ENCODE peak calls at places on chromosomes 12 and 14, in four cellular contexts. Z is H1, B is GM12878, R is HepG2. V is an unnamed sample.

GRCh38 chr14:105375635-105376057 is 22.7 kb upstream of the TEX22 start:
- DNase-seq in R (no peak), B (no peak), Z (no peak), V (no peak)

GRCh38 chr14:52878946-52879345 is 71.9 kb downstream of the FERMT2 start:
- DNase-seq in R (no peak), Z (no peak), B (no peak), V (no peak)

GRCh38 chr12:40192704-40193255 is 32.0 kb upstream of the LRRK2 start:
- DNase-seq in Z (no peak), R (no peak), B (peak), V (no peak)

GRCh38 chr14:99691111-99691885 is 7.2 kb downstream of the CYP46A1 start:
- DNase-seq in Z (peak), B (no peak), R (no peak), V (no peak)

GRCh38 chr12:109542014-109542413 is 31.3 kb downstream of the MMAB start:
- DNase-seq in Z (no peak), R (no peak), B (no peak), V (no peak)

GRCh38 chr14:22558221-22558913 is 30.7 kb downstream of the DAD1 start:
- DNase-seq in Z (peak), R (peak), B (no peak), V (no peak)

GRCh38 chr12:91326043-91327027 is 143.7 kb upstream of the DCN start:
- DNase-seq in R (peak), Z (peak), B (no peak), V (peak)

GRCh38 chr12:52156757-52157565 is 34.9 kb downstream of the KRT80 start:
- DNase-seq in R (peak), Z (peak), B (no peak), V (peak)

GRCh38 chr14:106691601-106692291 is 1165.4 kb downstream of the TMEM121 start:
- DNase-seq in Z (peak), R (peak), B (peak), V (no peak)

GRCh38 chr12:124646385-124647230 is 79.2 kb upstream of the NCOR2 start:
- DNase-seq in B (peak), Z (peak), R (no peak), V (no peak)

GRCh38 chr14:47148686-47149085 is 497.1 kb upstream of the RPL10L start:
- DNase-seq in R (no peak), B (no peak), Z (no peak), V (no peak)

GRCh38 chr14:47154276-47154797 is 502.8 kb upstream of the RPL10L start:
- DNase-seq in B (no peak), R (no peak), Z (no peak), V (no peak)

GRCh38 chr14:47149326-47149725 is 497.7 kb upstream of the RPL10L start:
- DNase-seq in B (no peak), R (no peak), Z (no peak), V (no peak)

GRCh38 chr14:47155395-47155794 is 503.8 kb upstream of the RPL10L start:
- DNase-seq in Z (no peak), B (no peak), R (no peak), V (no peak)

DNA sequence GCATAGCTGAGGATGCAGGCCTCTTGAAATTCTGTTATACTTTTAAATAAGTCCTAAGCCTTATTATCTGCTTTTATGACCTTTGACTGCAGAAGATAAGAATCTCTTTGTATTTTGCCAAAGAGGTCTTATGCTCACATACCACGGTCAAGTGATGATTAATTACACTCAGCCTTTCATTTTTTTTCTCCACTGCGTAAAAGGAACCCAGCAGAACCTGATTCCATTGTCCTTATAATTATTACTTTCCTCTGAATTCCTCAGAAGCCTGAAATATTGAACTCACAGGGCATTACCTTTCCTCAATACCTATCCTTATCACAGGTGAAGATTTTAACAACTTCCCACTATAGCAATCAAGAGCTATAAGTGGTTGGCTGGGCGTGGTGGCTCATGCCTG is 498.7 kb upstream of the RPL10L start:
- DNase-seq in B (no peak), R (no peak), Z (no peak), V (no peak)
- TF ChIP-seq SUZ12 in B (no peak), R (no peak), Z (no peak), V (no peak)

GRCh38 chr12:119700078-119700477 is 32.1 kb downstream of the PRKAB1 start:
- DNase-seq in B (no peak), Z (no peak), R (no peak), V (no peak)

GRCh38 chr12:119699199-119699765 is 31.3 kb downstream of the PRKAB1 start:
- DNase-seq in Z (no peak), R (no peak), B (no peak), V (no peak)

GRCh38 chr12:119695034-119695433 is 27.1 kb downstream of the PRKAB1 start:
- DNase-seq in B (no peak), R (peak), Z (peak), V (no peak)

GRCh38 chr12:119694111-119694510 is 26.2 kb downstream of the PRKAB1 start:
- DNase-seq in B (no peak), Z (no peak), R (no peak), V (no peak)

DNA sequence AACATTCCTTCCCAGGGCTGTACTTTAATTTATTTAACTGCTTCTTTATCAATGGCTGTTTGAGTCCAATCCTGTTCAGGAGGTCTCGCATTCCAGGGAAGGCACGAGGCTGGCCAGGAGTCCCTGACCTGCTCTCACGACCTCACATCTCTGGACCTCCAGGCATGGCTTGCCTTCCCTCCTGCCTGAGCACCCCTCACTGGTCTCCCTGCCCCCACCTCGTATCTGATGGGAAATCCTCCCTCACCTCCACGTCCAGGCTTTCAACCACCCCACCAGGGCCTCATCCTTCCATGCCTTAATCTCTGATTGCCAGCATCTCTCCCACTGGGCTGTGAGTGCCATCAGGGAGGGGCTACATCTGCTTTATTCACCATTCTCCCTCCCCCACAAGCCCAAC is 29.0 kb downstream of the PRKAB1 start:
- DNase-seq in B (no peak), R (no peak), Z (no peak), V (no peak)
- TF ChIP-seq YY1 in B (no peak), R (no peak), Z (no peak), V (no peak)

DNA sequence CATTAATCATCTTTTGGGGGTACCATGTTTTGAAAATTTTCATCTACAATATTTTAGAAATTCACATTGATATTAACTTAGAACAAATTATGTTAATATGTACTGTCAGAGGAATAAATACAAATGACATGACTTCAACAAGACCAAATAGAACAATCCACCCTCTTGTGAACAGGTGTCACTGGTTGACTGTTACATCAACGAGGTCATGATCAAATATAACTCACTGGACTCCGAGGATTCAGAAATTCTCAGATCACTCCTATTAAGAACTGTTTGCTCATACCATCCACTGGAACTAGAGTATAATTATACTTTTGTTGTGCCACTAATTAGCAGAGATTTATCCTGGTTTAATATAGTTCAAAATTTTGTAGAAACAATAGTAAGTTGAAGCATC is 318.8 kb downstream of the PRKD1 start:
- DNase-seq in B (no peak), R (no peak), Z (no peak), V (no peak)
- TF ChIP-seq SUZ12 in B (no peak), R (no peak), Z (no peak), V (no peak)

GRCh38 chr12:4996714-4997113 is 47.0 kb upstream of the KCNA5 start:
- DNase-seq in R (no peak), Z (no peak), B (no peak), V (no peak)
- TF ChIP-seq YY1 in R (no peak), Z (no peak), B (no peak), V (no peak)

DNA sequence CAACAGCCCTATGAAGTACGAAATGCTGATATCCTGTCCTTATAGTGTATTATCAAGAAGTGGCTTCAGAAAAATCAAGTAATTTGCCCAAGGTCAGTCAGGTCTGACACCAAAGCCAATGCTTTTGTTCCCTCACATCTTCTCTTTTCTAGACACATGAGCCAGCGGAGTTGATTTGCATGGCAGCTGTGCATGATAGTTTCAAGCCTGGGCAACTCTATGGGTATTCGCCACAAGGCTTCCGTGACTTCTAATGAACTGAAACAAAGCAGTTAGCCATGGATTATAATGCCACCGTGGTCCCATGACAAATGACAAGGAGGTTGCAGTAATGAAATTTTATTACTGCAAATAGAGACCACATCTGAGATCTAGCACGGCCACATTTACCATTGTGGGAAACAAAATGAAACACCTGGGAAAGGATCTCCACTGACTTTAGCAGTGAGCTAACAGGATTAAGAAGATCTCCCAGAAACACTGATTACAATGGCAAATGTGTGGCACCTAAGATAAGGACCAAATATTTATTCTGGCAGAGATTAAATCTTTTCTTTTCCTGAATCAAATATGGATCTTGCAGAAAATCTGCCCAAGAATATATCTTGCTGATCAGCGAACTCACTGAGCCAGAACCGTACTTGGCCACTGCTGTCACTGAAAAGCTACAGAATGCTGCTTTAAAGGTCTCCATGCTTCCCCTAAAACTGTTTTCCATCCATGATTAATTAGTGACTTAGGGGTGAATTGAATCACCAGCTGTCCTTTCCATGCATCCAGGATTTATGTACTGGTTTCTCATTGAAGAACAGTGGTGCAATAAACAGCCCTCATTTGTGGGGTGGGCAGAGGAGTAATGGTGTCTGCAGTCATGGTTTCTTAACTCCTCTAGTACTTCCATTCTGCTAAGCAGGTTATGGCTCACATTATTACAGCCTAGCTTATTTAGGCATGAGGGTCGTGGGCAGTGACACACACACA is 551.0 kb downstream of the DIO2 start:
- DNase-seq in Z (no peak), B (peak), R (no peak), V (no peak)
- TF ChIP-seq SUZ12 in Z (no peak), B (no peak), R (no peak), V (no peak)